ENCODE peak calls at places on chromosomes 16 and 17, in eight cellular contexts. K is stimulated activated CD8-positive, alpha-beta memory T cell treated with anti-CD3 and anti-CD28 coated beads, Interleukin-15, amount 100 ng/mL, for 24 hours; Q is right atrium auricular region; F is GM12864; O is kidney; L is effector memory CD8-positive, alpha-beta T cell; W is tibial artery; I is A549. P is an unnamed sample.

GRCh38 chr17:67443931-67444597 is 67.0 kb downstream of the PITPNC1 start:
- DNase-seq in K (no peak), Q (no peak), F (no peak), O (no peak), L (no peak), W (no peak), I (no peak), P (no peak)

GRCh38 chr16:8686031-8686621 is 11.7 kb downstream of the ABAT start:
- DNase-seq in K (no peak), Q (no peak), F (no peak), O (no peak), L (no peak), W (no peak), I (no peak), P (no peak)

GRCh38 chr17:75173526-75173925 is 9.2 kb downstream of the SUMO2 start:
- DNase-seq in K (no peak), Q (no peak), F (no peak), O (no peak), L (no peak), W (no peak), I (no peak), P (no peak)

GRCh38 chr16:24499193-24499814 is 40.1 kb upstream of the RBBP6 start:
- DNase-seq in K (no peak), Q (no peak), F (no peak), O (no peak), L (no peak), W (no peak), I (peak; percentile 57), P (peak; percentile 6)

GRCh38 chr17:81295678-81296381 is 723 bp upstream of the SLC38A10 start:
- DNase-seq in K (no peak), Q (no peak), F (no peak), O (peak; percentile 84), L (peak; percentile 37), W (no peak), I (peak; percentile 83), P (peak; percentile 37)

GRCh38 chr16:57167951-57168350 is 17.9 kb downstream of the PSME3IP1 start:
- DNase-seq in K (no peak), Q (no peak), F (peak; percentile 55), O (no peak), L (peak; percentile 30), W (no peak), I (peak; percentile 73), P (no peak)

GRCh38 chr17:48593840-48594411 is 347 bp upstream of the HOXB5 start:
- DNase-seq in K (peak; percentile 65), Q (peak; percentile 78), F (no peak), O (peak; percentile 94), L (peak; percentile 86), W (peak; percentile 47), I (peak; percentile 81), P (peak; percentile 93)

GRCh38 chr17:14211778-14212177 is 24.9 kb downstream of the CDRT15 start:
- DNase-seq in K (no peak), Q (no peak), F (no peak), O (peak; percentile 76), L (peak; percentile 14), W (no peak), I (no peak), P (no peak)

GRCh38 chr16:57701759-57702371 is 7.3 kb downstream of the DRC7 start:
- DNase-seq in K (no peak), Q (no peak), F (no peak), O (no peak), L (no peak), W (no peak), I (no peak), P (no peak)

GRCh38 chr17:79631640-79632431 is 21.0 kb upstream of the RBFOX3 start:
- DNase-seq in K (no peak), Q (peak; percentile 32), F (no peak), O (peak; percentile 45), L (no peak), W (peak; percentile 7), I (no peak), P (no peak)

GRCh38 chr17:6823011-6823442 is 8.5 kb downstream of the TEKT1 start:
- DNase-seq in K (no peak), Q (no peak), F (no peak), O (no peak), L (no peak), W (no peak), I (peak; percentile 48), P (no peak)

GRCh38 chr16:52398491-52398960 is 148.4 kb downstream of the TOX3 start:
- DNase-seq in K (no peak), Q (no peak), F (no peak), O (no peak), L (no peak), W (no peak), I (no peak), P (no peak)

GRCh38 chr17:19645608-19646250 is 2.8 kb upstream of the ALDH3A2 start:
- DNase-seq in K (no peak), Q (no peak), F (no peak), O (no peak), L (peak; percentile 52), W (peak; percentile 29), I (peak; percentile 61), P (no peak)

GRCh38 chr17:48595107-48595999 is 1.8 kb upstream of the HOXB5 start:
- DNase-seq in K (no peak), Q (no peak), F (no peak), O (peak; percentile 57), L (no peak), W (no peak), I (no peak), P (no peak)

GRCh38 chr16:56812884-56813283 is 52.1 kb upstream of the SLC12A3 start:
- DNase-seq in K (no peak), Q (no peak), F (no peak), O (no peak), L (no peak), W (no peak), I (peak; percentile 46), P (no peak)

GRCh38 chr17:20174588-20175265 is 165.6 kb downstream of the SPECC1 start:
- DNase-seq in K (no peak), Q (no peak), F (no peak), O (no peak), L (no peak), W (no peak), I (no peak), P (no peak)

GRCh38 chr17:19262650-19263620 is 25.8 kb downstream of the EPN2 start:
- DNase-seq in K (no peak), Q (no peak), F (no peak), O (no peak), L (no peak), W (no peak), I (no peak), P (no peak)

GRCh38 chr16:27551046-27551445 is 1.1 kb downstream of the KATNIP start:
- DNase-seq in K (no peak), Q (no peak), F (no peak), O (no peak), L (no peak), W (no peak), I (no peak), P (no peak)

GRCh38 chr16:30758988-30759461 is 2.8 kb downstream of the CFAP119 start:
- DNase-seq in K (no peak), Q (no peak), F (no peak), O (peak; percentile 56), L (no peak), W (no peak), I (no peak), P (no peak)

GRCh38 chr17:78128616-78129384 is at the start of gene TMC6:
- DNase-seq in K (no peak), Q (no peak), F (no peak), O (peak; percentile 95), L (peak; percentile 63), W (no peak), I (peak; percentile 56), P (peak; percentile 73)

GRCh38 chr16:64865037-64865696 is 256.7 kb downstream of the CDH11 start:
- DNase-seq in K (no peak), Q (no peak), F (no peak), O (no peak), L (no peak), W (no peak), I (no peak), P (no peak)

P was measured in NCI-H774.